ENCODE peak calls at places on chromosomes 16 and 17, in ten cellular contexts. S, M, I, G, P, J, T, A, C and V are unnamed samples.
A peak's percentile ranks its signal among the peaks of the same experiment; 100 is the strongest.

GRCh38 chr16:66474750-66475199 is 47.7 kb downstream of the BEAN1 start:
- DNase-seq in S (peak; percentile 85), M (no peak), I (no peak), G (peak; percentile 39), P (no peak), J (no peak), T (no peak), A (no peak), C (no peak), V (no peak)

GRCh38 chr16:4874686-4875085 is 27.4 kb downstream of the UBN1 start:
- DNase-seq in S (no peak), M (no peak), I (no peak), G (no peak), P (peak; percentile 4), J (no peak), T (no peak), A (no peak), C (no peak), V (no peak)

GRCh38 chr16:30609002-30609927 is 924 bp downstream of the ZNF689 start:
- DNase-seq in S (peak; percentile 37), M (peak; percentile 51), I (peak; percentile 39), G (peak; percentile 28), P (peak; percentile 60), J (no peak), T (no peak), A (peak; percentile 39), C (peak; percentile 36), V (peak; percentile 42)

GRCh38 chr17:82120148-82120547 is 22.1 kb upstream of the FASN start:
- DNase-seq in S (no peak), M (no peak), I (no peak), G (peak; percentile 44), P (no peak), J (no peak), T (no peak), A (no peak), C (peak; percentile 38), V (peak; percentile 32)

GRCh38 chr17:79411419-79411818 is 199.4 kb downstream of the RBFOX3 start:
- DNase-seq in S (no peak), M (no peak), I (no peak), G (no peak), P (no peak), J (no peak), T (no peak), A (no peak), C (no peak), V (no peak)

GRCh38 chr16:53773150-53773846 is 69.3 kb downstream of the FTO start:
- DNase-seq in S (no peak), M (peak; percentile 51), I (peak; percentile 82), G (peak; percentile 74), P (peak; percentile 50), J (peak; percentile 99), T (peak; percentile 28), A (no peak), C (peak; percentile 83), V (peak; percentile 85)

GRCh38 chr17:74840989-74841666 is 18.6 kb downstream of the GRIN2C start:
- DNase-seq in S (no peak), M (no peak), I (peak; percentile 52), G (no peak), P (no peak), J (no peak), T (no peak), A (peak; percentile 31), C (peak; percentile 39), V (peak; percentile 40)

GRCh38 chr17:21296097-21297025 is 11.8 kb downstream of the MAP2K3 start:
- DNase-seq in S (no peak), M (no peak), I (no peak), G (no peak), P (peak; percentile 38), J (no peak), T (no peak), A (peak; percentile 56), C (peak; percentile 40), V (no peak)

GRCh38 chr17:74962622-74963394 is 9.8 kb downstream of the HID1 start:
- DNase-seq in S (no peak), M (no peak), I (no peak), G (no peak), P (no peak), J (no peak), T (no peak), A (no peak), C (no peak), V (no peak)

DNA sequence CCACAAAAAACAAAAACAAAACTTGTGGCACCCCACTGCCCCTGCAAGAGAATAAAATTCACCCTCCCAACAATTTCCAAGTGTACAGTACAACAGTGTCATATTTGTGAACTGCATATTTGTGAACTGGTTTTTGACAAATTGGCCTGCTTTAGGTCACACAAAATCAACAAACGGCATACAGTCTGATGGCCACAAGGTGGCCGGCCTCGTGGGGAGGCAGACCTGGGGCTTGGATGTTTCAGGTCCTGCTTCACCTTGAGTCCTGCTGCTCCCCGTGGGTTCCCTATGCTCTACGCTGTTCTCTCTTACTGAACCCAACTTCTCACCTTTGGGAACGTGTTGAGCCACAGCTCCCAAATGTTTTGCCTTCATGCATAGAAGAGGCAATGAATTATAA is 102.2 kb downstream of the CDK5R1 start:
- DNase-seq in S (no peak), M (peak; percentile 44), I (no peak), G (peak; percentile 33), P (no peak), J (no peak), T (no peak), A (no peak), C (no peak), V (no peak)
- TF ChIP-seq CTCF in S (peak; percentile 18), M (no peak), I (peak; percentile 11), G (peak; percentile 47), P (no peak), J (peak; percentile 40), T (no peak), A (no peak), C (no peak), V (peak; percentile 17)

GRCh38 chr16:50261707-50262235 is 4.6 kb upstream of the ADCY7 start:
- DNase-seq in S (no peak), M (no peak), I (no peak), G (no peak), P (no peak), J (no peak), T (no peak), A (no peak), C (no peak), V (no peak)

GRCh38 chr16:50261160-50261706 is 5.1 kb upstream of the ADCY7 start:
- DNase-seq in S (no peak), M (no peak), I (no peak), G (no peak), P (no peak), J (no peak), T (no peak), A (no peak), C (no peak), V (no peak)

GRCh38 chr16:50260206-50261159 is 5.9 kb upstream of the ADCY7 start:
- DNase-seq in S (no peak), M (no peak), I (no peak), G (no peak), P (no peak), J (no peak), T (no peak), A (no peak), C (no peak), V (no peak)

GRCh38 chr16:50257876-50258275 is 8.5 kb upstream of the ADCY7 start:
- DNase-seq in S (no peak), M (no peak), I (no peak), G (no peak), P (no peak), J (no peak), T (no peak), A (no peak), C (no peak), V (no peak)

DNA sequence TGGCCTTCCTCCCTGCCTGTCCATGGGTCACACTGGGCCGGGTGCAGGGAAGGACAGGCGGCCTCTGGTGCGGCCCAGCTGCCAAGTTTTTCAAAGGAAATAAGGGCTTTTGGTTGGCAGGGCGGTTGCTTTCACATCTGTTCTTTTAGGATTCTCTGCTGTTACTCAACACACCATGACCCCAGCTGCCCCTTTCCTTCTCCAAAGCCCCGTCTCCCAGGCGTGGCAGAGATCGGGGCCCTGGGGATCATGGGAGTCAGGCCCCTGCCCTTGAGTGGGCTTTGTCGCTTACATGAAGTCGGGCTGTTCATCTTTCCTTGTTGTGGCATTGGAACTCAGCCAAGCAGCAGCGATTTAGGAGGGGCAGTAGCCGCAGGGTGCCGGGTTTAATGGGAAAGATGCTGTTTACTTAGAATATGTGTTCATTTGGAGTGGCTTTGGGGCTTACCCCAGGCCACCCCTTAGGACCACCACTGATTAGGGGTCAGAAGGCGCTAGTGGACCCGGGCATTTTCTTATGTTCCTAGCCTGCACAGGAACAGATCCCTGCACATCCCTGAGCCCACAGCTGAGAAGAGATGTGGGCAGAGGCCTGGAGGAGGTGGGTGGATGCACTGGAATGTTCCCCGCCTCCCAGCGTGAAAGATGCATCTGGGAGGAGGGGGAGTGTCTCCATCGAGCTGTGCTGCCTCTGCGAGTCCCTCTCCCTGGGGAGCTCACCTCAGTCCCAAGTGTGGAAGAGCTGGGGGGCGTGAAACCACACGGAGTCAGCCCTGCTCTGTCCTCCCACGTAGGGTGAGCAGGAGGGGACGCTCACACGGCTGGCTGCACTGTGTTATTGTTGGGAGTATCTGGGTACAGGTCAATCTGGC is 6.8 kb upstream of the ADCY7 start:
- DNase-seq in S (no peak), M (no peak), I (no peak), G (no peak), P (no peak), J (no peak), T (no peak), A (peak; percentile 73), C (peak; percentile 75), V (peak; percentile 59)
- H3K4me3 ChIP-seq in S (no peak overlapping the region), M (no peak overlapping the region), I (no peak overlapping the region), G (no peak overlapping the region), P (no peak overlapping the region), J (no peak overlapping the region), T (no peak overlapping the region), A (no peak overlapping the region), C (no peak overlapping the region), V (no peak overlapping the region)

GRCh38 chr17:35769895-35770486 is 9.3 kb downstream of the C17orf50 start:
- DNase-seq in S (no peak), M (no peak), I (no peak), G (no peak), P (no peak), J (no peak), T (no peak), A (no peak), C (no peak), V (no peak)
- TF ChIP-seq CTCF in S (peak; percentile 37), M (peak; percentile 42), I (peak; percentile 8), G (peak; percentile 45), P (no peak), J (peak; percentile 32), T (peak; percentile 1), A (no peak), C (no peak), V (no peak)

DNA sequence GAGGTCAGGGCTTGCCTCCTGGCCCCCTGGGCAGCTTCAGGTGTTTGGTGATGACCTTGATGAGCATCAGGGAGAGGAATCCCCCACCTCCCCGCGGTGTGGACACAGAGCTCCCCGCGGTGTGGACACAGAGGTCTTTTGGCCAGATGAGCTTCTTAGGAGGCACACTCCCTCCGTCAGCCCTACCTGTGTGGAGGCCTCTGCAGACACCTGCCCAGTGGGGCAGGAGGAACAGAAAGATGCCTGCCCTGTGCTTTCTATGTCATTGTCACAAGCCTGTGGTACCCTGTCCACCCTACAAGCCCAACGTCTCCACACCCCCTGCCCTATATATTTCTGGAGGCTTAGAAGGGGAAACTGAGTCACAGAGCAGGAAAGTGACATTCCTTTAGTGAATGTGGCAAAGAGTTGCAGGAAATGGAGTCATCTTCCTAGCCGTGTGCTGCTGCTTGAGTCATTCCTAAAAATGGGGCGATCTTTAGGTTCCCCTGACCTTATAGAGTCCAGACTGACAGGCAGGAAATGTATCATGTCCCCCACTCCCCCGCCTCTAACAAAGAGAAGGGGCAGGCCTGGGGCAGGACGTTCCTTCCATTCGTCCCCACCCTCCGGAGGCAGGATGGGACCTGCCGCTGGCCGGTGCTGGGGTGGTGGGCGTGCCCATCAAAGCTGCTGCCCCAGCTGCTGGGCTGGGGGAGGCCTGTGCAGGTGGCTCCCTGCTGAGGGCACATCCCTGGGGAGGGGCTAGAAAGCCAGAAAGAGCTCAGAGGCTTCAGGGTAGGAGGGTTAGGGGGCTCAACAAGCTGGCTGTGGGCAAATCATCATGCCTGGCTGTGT is 987 bp upstream of the C16orf74 start:
- DNase-seq in S (no peak), M (no peak), I (no peak), G (peak; percentile 68), P (no peak), J (no peak), T (no peak), A (no peak), C (no peak), V (no peak)
- H3K4me3 ChIP-seq in S (no peak overlapping the region), M (peak overlapping the region; percentile 94), I (no peak overlapping the region), G (peak overlapping the region; percentile 68), P (no peak overlapping the region), J (no peak overlapping the region), T (peak overlapping the region; percentile 61), A (no peak overlapping the region), C (no peak overlapping the region), V (no peak overlapping the region)